ENCODE peak calls at places on chromosomes 16 and 17, in nine cellular contexts. E, S, W, M, U, Y, T, P and V are unnamed samples.

GRCh38 chr17:66302761-66303626 is 581 bp downstream of the PRKCA start:
- DNase-seq in Y (no peak), T (no peak), E (peak; percentile 67), M (no peak), S (peak; percentile 43), P (peak; percentile 54), W (peak; percentile 61), U (peak; percentile 65), V (no peak)

GRCh38 chr17:17724991-17725852 is 44.0 kb downstream of the RAI1 start:
- DNase-seq in E (no peak), S (no peak), T (no peak), W (no peak), M (no peak), P (no peak), Y (no peak), U (peak; percentile 43), V (no peak)

GRCh38 chr17:81915331-81915730 is 2.6 kb downstream of the SIRT7 start:
- DNase-seq in T (no peak), Y (no peak), S (no peak), W (no peak), U (no peak), P (no peak), E (no peak), M (no peak), V (no peak)

GRCh38 chr17:74921045-74921681 is 1.9 kb downstream of the USH1G start:
- DNase-seq in P (peak; percentile 35), M (no peak), T (no peak), S (no peak), Y (no peak), E (no peak), W (no peak), U (no peak), V (no peak)

GRCh38 chr17:72523491-72523890 is 402.7 kb downstream of the SOX9 start:
- DNase-seq in P (no peak), Y (no peak), S (no peak), U (peak; percentile 32), W (peak; percentile 75), E (no peak), T (no peak), M (no peak), V (no peak)

GRCh38 chr16:3401719-3402397 is 843 bp downstream of the ZNF174 start:
- DNase-seq in S (no peak), U (peak; percentile 21), P (peak; percentile 63), Y (no peak), M (no peak), T (no peak), E (no peak), W (peak; percentile 34), V (no peak)

GRCh38 chr16:971981-972315 is 1.2 kb upstream of the LMF1 start:
- DNase-seq in U (no peak), M (no peak), Y (no peak), E (no peak), W (no peak), P (no peak), T (no peak), S (no peak), V (no peak)

GRCh38 chr17:73391331-73392265 is 79.8 kb upstream of the CDC42EP4 start:
- DNase-seq in T (no peak), M (no peak), S (no peak), W (no peak), P (no peak), U (no peak), E (no peak), Y (no peak), V (no peak)

GRCh38 chr17:69883139-69883538 is 191.9 kb upstream of the KCNJ16 start:
- DNase-seq in E (no peak), M (no peak), T (no peak), W (no peak), S (no peak), U (no peak), Y (no peak), P (no peak), V (no peak)

GRCh38 chr17:58535431-58535830 is 21.0 kb upstream of the MTMR4 start:
- DNase-seq in U (peak; percentile 47), E (peak; percentile 39), M (no peak), W (peak; percentile 56), Y (no peak), S (no peak), P (no peak), T (no peak), V (no peak)

GRCh38 chr17:80965606-80966005 is 26.0 kb upstream of the CHMP6 start:
- DNase-seq in T (no peak), Y (no peak), E (no peak), M (no peak), P (no peak), U (no peak), W (no peak), S (no peak), V (no peak)

GRCh38 chr17:73644145-73645049 is at the start of gene SDK2:
- DNase-seq in M (no peak), W (no peak), S (no peak), E (no peak), T (no peak), U (no peak), Y (no peak), P (no peak), V (no peak)

GRCh38 chr17:64732336-64733006 is 70.4 kb upstream of the SMURF2 start:
- DNase-seq in W (peak; percentile 86), S (peak; percentile 47), E (peak; percentile 89), M (no peak), Y (no peak), U (peak; percentile 86), P (no peak), T (no peak), V (peak; percentile 39)

GRCh38 chr17:45265823-45266222 is 3.9 kb upstream of the SPATA32 start:
- DNase-seq in P (no peak), U (peak; percentile 77), S (peak; percentile 47), M (no peak), Y (no peak), W (peak; percentile 93), E (peak; percentile 95), T (no peak), V (peak; percentile 86)

GRCh38 chr16:3161235-3162018 is 26.6 kb upstream of the OR1F1 start:
- DNase-seq in P (no peak), Y (no peak), T (no peak), S (no peak), E (no peak), W (no peak), U (no peak), M (no peak), V (no peak)

GRCh38 chr17:21042434-21043295 is at the start of gene USP22:
- DNase-seq in M (peak; percentile 82), Y (no peak), S (no peak), T (no peak), E (no peak), W (no peak), P (no peak), U (no peak), V (no peak)

GRCh38 chr16:30379165-30379783 is 3.1 kb downstream of the SEPTIN1 start:
- DNase-seq in W (no peak), E (no peak), Y (no peak), M (no peak), P (peak; percentile 41), S (no peak), U (no peak), T (no peak), V (no peak)

GRCh38 chr17:44990994-44991393 is 22.9 kb upstream of the C1QL1 start:
- DNase-seq in S (no peak), M (no peak), W (no peak), U (no peak), P (no peak), T (no peak), Y (no peak), E (no peak), V (no peak)

GRCh38 chr17:49565948-49566491 is 9.7 kb upstream of the NXPH3 start:
- DNase-seq in M (no peak), T (no peak), W (peak; percentile 47), E (no peak), S (peak; percentile 72), Y (no peak), P (no peak), U (peak; percentile 80), V (no peak)

GRCh38 chr16:58474296-58474695 is 25.6 kb upstream of the NDRG4 start:
- DNase-seq in U (no peak), P (no peak), E (no peak), W (no peak), S (no peak), T (no peak), Y (no peak), M (no peak), V (no peak)

GRCh38 chr17:74190807-74191206 is 12.7 kb upstream of the RPL38 start:
- DNase-seq in Y (no peak), T (no peak), U (no peak), M (no peak), E (peak; percentile 38), S (no peak), W (peak; percentile 35), P (no peak), V (no peak)

GRCh38 chr16:67942200-67942509 is 1.8 kb downstream of the LCAT start:
- DNase-seq in E (peak; percentile 57), U (peak; percentile 44), T (no peak), S (peak; percentile 27), P (peak; percentile 81), M (no peak), W (peak; percentile 30), Y (no peak), V (no peak)

GRCh38 chr16:84228321-84228838 is 11.4 kb downstream of the KCNG4 start:
- DNase-seq in W (peak; percentile 90), U (peak; percentile 93), S (peak; percentile 82), E (peak; percentile 97), M (no peak), P (no peak), Y (no peak), T (no peak), V (peak; percentile 63)

GRCh38 chr17:27466376-27466747 is 10.1 kb downstream of the KSR1 start:
- DNase-seq in Y (no peak), S (no peak), E (no peak), U (no peak), M (no peak), W (no peak), P (no peak), T (no peak), V (no peak)

GRCh38 chr17:50834786-50835562 is 412 bp upstream of the WFIKKN2 start:
- DNase-seq in Y (no peak), T (no peak), W (peak; percentile 48), S (no peak), M (no peak), P (no peak), E (no peak), U (peak; percentile 51), V (no peak)

GRCh38 chr16:3003582-3004270 is 9.0 kb upstream of the CLDN9 start:
- DNase-seq in T (peak; percentile 97), P (peak; percentile 100), U (peak; percentile 99), Y (peak; percentile 96), E (peak; percentile 100), M (peak; percentile 90), S (peak; percentile 95), W (peak; percentile 98), V (peak; percentile 95)

GRCh38 chr16:25747160-25747758 is 55.5 kb downstream of the HS3ST4 start:
- DNase-seq in Y (no peak), E (peak; percentile 36), W (peak; percentile 1), S (no peak), M (no peak), T (no peak), U (no peak), P (peak; percentile 58), V (no peak)

GRCh38 chr16:2986623-2987188 is 6.5 kb upstream of the PKMYT1 start:
- DNase-seq in Y (no peak), E (no peak), P (no peak), U (no peak), W (no peak), T (no peak), S (no peak), M (no peak), V (no peak)

GRCh38 chr17:47848198-47848513 is 2.8 kb downstream of the SP6 start:
- DNase-seq in M (no peak), E (no peak), W (no peak), T (no peak), U (no peak), Y (no peak), P (no peak), S (no peak), V (no peak)

GRCh38 chr17:49545007-49545660 is 30.5 kb upstream of the NXPH3 start:
- DNase-seq in E (no peak), S (no peak), M (no peak), W (no peak), P (no peak), Y (no peak), T (no peak), U (no peak), V (no peak)

GRCh38 chr17:78529871-78530670 is 47.1 kb downstream of the DNAH17 start:
- DNase-seq in T (peak; percentile 94), U (no peak), Y (no peak), M (no peak), P (no peak), W (no peak), E (no peak), S (no peak), V (no peak)